ENCODE peak calls at places on chromosomes 3 and 15, in six cellular contexts. T is left ventricle myocardium inferior, L is A549, J is upper lobe of right lung, S is AG04450, Z is brain microvascular endothelial cell. C is an unnamed sample.

GRCh38 chr15:62769604-62770003 is 272.9 kb upstream of the TPM1 start:
- DNase-seq in L (no peak), S (no peak), Z (peak), T (no peak), J (no peak), C (no peak)

GRCh38 chr15:28111552-28111951 is 12.4 kb upstream of the OCA2 start:
- DNase-seq in L (no peak), J (peak), S (no peak), Z (no peak), T (no peak), C (no peak)

GRCh38 chr15:58142827-58143226 is 4.6 kb downstream of the AQP9 start:
- DNase-seq in S (no peak), Z (no peak), L (no peak), T (no peak), J (no peak), C (no peak)

GRCh38 chr15:69468241-69469121 is 15.9 kb downstream of the RPLP1 start:
- DNase-seq in J (peak), S (peak), Z (peak), T (no peak), L (no peak), C (no peak)

GRCh38 chr15:64653757-64654156 is 121.6 kb downstream of the RBPMS2 start:
- DNase-seq in Z (no peak), T (no peak), L (peak), S (no peak), J (no peak), C (no peak)

GRCh38 chr3:13152826-13153710 is 79.8 kb upstream of the IQSEC1 start:
- DNase-seq in L (no peak), J (peak), T (no peak), Z (no peak), S (no peak), C (no peak)

GRCh38 chr3:195073866-195074860 is 196.8 kb downstream of the XXYLT1 start:
- DNase-seq in S (no peak), T (peak), L (no peak), J (peak), Z (no peak), C (no peak)

GRCh38 chr3:123194552-123194951 is 7.2 kb upstream of the SEC22A start:
- DNase-seq in L (peak), T (no peak), J (peak), Z (peak), S (no peak), C (peak)

GRCh38 chr3:38334656-38335055 is 11.9 kb upstream of the XYLB start:
- DNase-seq in T (no peak), J (no peak), S (peak), Z (no peak), L (no peak), C (no peak)

GRCh38 chr15:69475769-69476358 is 23.2 kb downstream of the RPLP1 start:
- DNase-seq in S (no peak), J (peak), Z (peak), L (peak), T (peak), C (peak)

GRCh38 chr15:68821898-68822380 is 1.2 kb upstream of the ANP32A start:
- DNase-seq in J (no peak), Z (no peak), S (no peak), L (peak), T (no peak), C (no peak)

GRCh38 chr3:111999924-112000835 is 1.5 kb downstream of the TAGLN3 start:
- DNase-seq in S (no peak), L (no peak), J (no peak), Z (no peak), T (no peak), C (no peak)

GRCh38 chr3:176469694-176470205 is 727.5 kb downstream of the TBL1XR1 start:
- DNase-seq in J (no peak), S (no peak), T (no peak), Z (peak), L (peak), C (no peak)

GRCh38 chr3:183188895-183189462 is 26.4 kb upstream of the LAMP3 start:
- DNase-seq in S (no peak), Z (peak), T (peak), L (peak), J (no peak), C (no peak)

GRCh38 chr15:63332367-63333078 is 49.1 kb downstream of the CA12 start:
- DNase-seq in T (no peak), J (no peak), S (peak), Z (peak), L (peak), C (no peak)

GRCh38 chr3:48897401-48898376 is 993 bp downstream of the SLC25A20 start:
- DNase-seq in S (no peak), L (no peak), J (no peak), Z (no peak), T (no peak), C (no peak)

GRCh38 chr3:171168086-171168485 is 141.6 kb upstream of the SLC2A2 start:
- DNase-seq in Z (peak), S (no peak), J (no peak), L (peak), T (no peak), C (no peak)
- TF ChIP-seq CTCF in Z (peak), S (peak), J (no peak), L (peak), T (peak), C (peak)

GRCh38 chr3:171569571-171570132 is 109.4 kb upstream of the TNIK start:
- DNase-seq in L (peak), J (no peak), Z (no peak), T (no peak), S (no peak), C (no peak)
- TF ChIP-seq CTCF in L (no peak), J (no peak), Z (no peak), T (no peak), S (peak), C (peak)

GRCh38 chr15:40038654-40039543 is at the start of gene SRP14:
- DNase-seq in L (peak), T (peak), J (peak), Z (peak), S (peak), C (peak)
- TF ChIP-seq CTCF in L (no peak), T (peak), J (no peak), Z (no peak), S (no peak), C (no peak)

GRCh38 chr3:9946112-9947024 is 5.8 kb downstream of the PRRT3 start:
- DNase-seq in L (peak), T (peak), Z (peak), J (peak), S (peak), C (peak)
- TF ChIP-seq CTCF in L (peak), T (peak), Z (peak), J (peak), S (peak), C (peak)

DNA sequence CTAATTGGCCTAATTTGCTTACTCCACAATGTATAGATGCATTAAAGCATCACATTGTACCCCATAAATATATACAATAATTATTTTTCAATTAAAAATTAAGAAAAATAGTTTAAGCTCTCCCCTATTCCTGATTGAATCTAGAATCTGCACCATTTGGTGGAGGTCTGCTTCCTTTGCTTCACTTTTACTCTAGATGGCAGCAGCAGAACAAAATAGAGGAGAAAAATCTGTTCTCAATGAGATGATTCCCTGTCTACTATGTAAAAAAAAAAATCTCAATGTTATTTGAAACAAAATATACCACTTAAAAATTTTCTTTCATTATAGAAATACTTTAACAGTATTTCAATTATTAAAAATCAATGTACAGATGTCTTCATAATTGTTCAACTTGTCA is 109.6 kb upstream of the FXR1 start:
- DNase-seq in Z (peak), J (no peak), T (no peak), S (no peak), L (peak), C (no peak)
- TF ChIP-seq CTCF in Z (peak), J (peak), T (peak), S (peak), L (peak), C (peak)

DNA sequence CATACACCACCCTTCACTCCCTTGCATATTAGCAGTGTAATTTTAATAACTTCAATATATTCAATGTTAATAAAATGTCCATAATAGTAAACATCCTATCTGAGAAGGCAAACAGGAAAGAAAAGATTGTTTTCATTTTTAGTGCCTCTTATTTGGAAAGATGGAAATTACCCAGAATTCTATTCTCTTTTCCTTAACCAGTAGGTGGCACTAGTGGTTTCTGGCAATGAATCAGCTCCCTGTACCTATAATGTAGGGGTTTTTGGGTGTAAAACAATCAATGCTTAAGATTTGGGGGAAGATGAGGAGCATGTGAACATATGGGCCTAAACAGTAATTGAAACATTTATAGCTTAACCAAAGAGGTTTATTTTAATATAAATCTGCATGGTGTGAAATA is 5.7 kb upstream of the SEMA6D start:
- DNase-seq in J (no peak), S (no peak), Z (no peak), T (no peak), L (no peak), C (no peak)
- TF ChIP-seq CTCF in J (peak), S (peak), Z (peak), T (peak), L (no peak), C (peak)

C was measured in progenitor cell of endocrine pancreas.